ENCODE peak calls at places on chromosome 15, in eight cellular contexts. H is transverse colon; E is stimulated activated CD4-positive, alpha-beta T cell treated with anti-CD3 and anti-CD28 coated beads, TNF-alpha, amount 100 ng/mL, for 4 hours; G is ELR; S is AG08395; A is NCI-H2227 treated with DMSO at 0.1 percent for 48 hours; C is HFF-Myc; J is stimulated activated CD8-positive, alpha-beta memory T cell treated with anti-CD3 and anti-CD28 coated beads, Interleukin-15, amount 100 ng/mL, for 1 hour. P is an unnamed sample.

GRCh38 chr15:32670624-32671022 is 29.1 kb downstream of the SCG5 start:
- DNase-seq in H (no peak), E (no peak), G (no peak), S (no peak), A (no peak), C (no peak), J (no peak), P (no peak)

GRCh38 chr15:55515991-55516776 is 8.2 kb upstream of the DNAAF4 start:
- DNase-seq in H (no peak), E (no peak), G (no peak), S (no peak), A (no peak), C (no peak), J (no peak), P (no peak)

GRCh38 chr15:82111918-82112317 is 66.1 kb upstream of the MEX3B start:
- DNase-seq in H (no peak), E (no peak), G (no peak), S (peak), A (no peak), C (no peak), J (no peak), P (no peak)

GRCh38 chr15:96409231-96410138 is 79.0 kb downstream of the NR2F2 start:
- DNase-seq in H (peak), E (no peak), G (no peak), S (no peak), A (no peak), C (no peak), J (no peak), P (no peak)

GRCh38 chr15:29668120-29668602 is 154.1 kb downstream of the TJP1 start:
- DNase-seq in H (peak), E (no peak), G (peak), S (peak), A (no peak), C (peak), J (no peak), P (peak)

GRCh38 chr15:95175914-95176658 is 944.7 kb downstream of the MCTP2 start:
- DNase-seq in H (no peak), E (no peak), G (no peak), S (no peak), A (no peak), C (no peak), J (no peak), P (no peak)

GRCh38 chr15:22973286-22973685 is 6.9 kb downstream of the CYFIP1 start:
- DNase-seq in H (no peak), E (no peak), G (no peak), S (no peak), A (no peak), C (no peak), J (no peak), P (no peak)

GRCh38 chr15:70507772-70508351 is 255.5 kb downstream of the UACA start:
- DNase-seq in H (no peak), E (no peak), G (peak), S (no peak), A (no peak), C (no peak), J (no peak), P (no peak)

GRCh38 chr15:64896371-64897069 is 15.2 kb upstream of the ANKDD1A start:
- DNase-seq in H (no peak), E (no peak), G (no peak), S (no peak), A (no peak), C (no peak), J (no peak), P (no peak)

GRCh38 chr15:43370310-43370974 is 401 bp downstream of the ZSCAN29 start:
- DNase-seq in H (peak), E (no peak), G (peak), S (peak), A (peak), C (no peak), J (no peak), P (peak)

GRCh38 chr15:83380682-83381081 is 66.5 kb upstream of the SH3GL3 start:
- DNase-seq in H (peak), E (no peak), G (peak), S (peak), A (no peak), C (no peak), J (no peak), P (no peak)

GRCh38 chr15:30954674-30955073 is 36.8 kb downstream of the MTMR10 start:
- DNase-seq in H (no peak), E (no peak), G (peak), S (no peak), A (no peak), C (no peak), J (no peak), P (no peak)

GRCh38 chr15:69591905-69592508 is 139.4 kb downstream of the RPLP1 start:
- DNase-seq in H (no peak), E (no peak), G (no peak), S (no peak), A (no peak), C (no peak), J (no peak), P (peak)

GRCh38 chr15:60937278-60937677 is 291.8 kb downstream of the RORA start:
- DNase-seq in H (no peak), E (no peak), G (no peak), S (no peak), A (no peak), C (no peak), J (no peak), P (no peak)

GRCh38 chr15:62625421-62626033 is 417.0 kb upstream of the TPM1 start:
- DNase-seq in H (no peak), E (no peak), G (no peak), S (peak), A (no peak), C (peak), J (no peak), P (peak)

GRCh38 chr15:70033529-70034140 is 64.1 kb downstream of the TLE3 start:
- DNase-seq in H (no peak), E (no peak), G (peak), S (peak), A (peak), C (no peak), J (no peak), P (peak)

GRCh38 chr15:26102988-26103387 is 239.9 kb upstream of the ATP10A start:
- DNase-seq in H (no peak), E (no peak), G (no peak), S (peak), A (no peak), C (no peak), J (no peak), P (no peak)

GRCh38 chr15:74799255-74799842 is 13.3 kb upstream of the LMAN1L start:
- DNase-seq in H (no peak), E (no peak), G (no peak), S (no peak), A (no peak), C (no peak), J (no peak), P (no peak)

GRCh38 chr15:40137011-40137906 is 23.6 kb upstream of the BUB1B start:
- DNase-seq in H (no peak), E (no peak), G (no peak), S (no peak), A (no peak), C (no peak), J (no peak), P (no peak)

GRCh38 chr15:48191574-48192225 is at the start of gene CTXN2:
- DNase-seq in H (peak), E (no peak), G (no peak), S (no peak), A (peak), C (no peak), J (no peak), P (no peak)